ENCODE peak calls at places on chromosomes 16 and 17, in five cellular contexts. J is hepatic stellate cell; G is epithelial cell of esophagus; T is stimulated activated CD8-positive, alpha-beta memory T cell treated with anti-CD3 and anti-CD28 coated beads, Interleukin-4, amount 100 ng/mL, for 24 hours; E is heart right ventricle. I is an unnamed sample.

GRCh38 chr16:74698220-74698619 is 2.4 kb downstream of the MLKL start:
- DNase-seq in T (no peak), J (no peak), G (peak; percentile 21), E (no peak), I (peak; percentile 13)

GRCh38 chr17:10618202-10618635 is 38.9 kb downstream of the MYH3 start:
- DNase-seq in G (peak; percentile 74), J (peak; percentile 74), E (peak; percentile 38), T (peak; percentile 35), I (peak; percentile 46)

GRCh38 chr16:12426122-12426521 is 377.6 kb downstream of the CPPED1 start:
- DNase-seq in J (no peak), G (no peak), E (no peak), T (no peak), I (no peak)

GRCh38 chr16:17273142-17273561 is 197.6 kb downstream of the XYLT1 start:
- DNase-seq in G (peak; percentile 15), T (peak; percentile 9), J (peak; percentile 80), E (no peak), I (no peak)

GRCh38 chr16:54345231-54345630 is 58.6 kb upstream of the IRX3 start:
- DNase-seq in E (no peak), G (no peak), T (no peak), J (no peak), I (no peak)

GRCh38 chr16:87896924-87897562 is 27.7 kb upstream of the SLC7A5 start:
- DNase-seq in J (no peak), G (no peak), E (no peak), T (no peak), I (no peak)

GRCh38 chr16:473046-474043 is 47.9 kb downstream of the RAB11FIP3 start:
- DNase-seq in T (no peak), G (no peak), E (no peak), J (no peak), I (no peak)

GRCh38 chr16:74052006-74052405 is 244.6 kb upstream of the PSMD7 start:
- DNase-seq in G (peak; percentile 24), E (no peak), T (no peak), J (no peak), I (no peak)

GRCh38 chr17:75755990-75756389 is 9.0 kb downstream of the GALK1 start:
- DNase-seq in E (no peak), T (no peak), J (no peak), G (no peak), I (no peak)

GRCh38 chr17:29176500-29177351 is 3.5 kb downstream of the MYO18A start:
- DNase-seq in E (no peak), T (peak; percentile 34), J (peak; percentile 79), G (peak; percentile 65), I (peak; percentile 45)

GRCh38 chr16:557463-558297 is 2.5 kb upstream of the PRR35 start:
- DNase-seq in J (no peak), E (no peak), G (no peak), T (no peak), I (no peak)

I was measured in endothelial cell of umbilical vein.